ENCODE peak calls at places on chromosomes 1 and 21, in eight cellular contexts. Z is CD8-positive, alpha-beta T cell; D is cardiac muscle cell; K is esophagus muscularis mucosa; O is tibial artery; F is PC-3; I is endothelial cell of umbilical vein; Y is naive thymus-derived CD4-positive, alpha-beta T cell. S is an unnamed sample. For H3K4me1, the result is how much of the 10 kb centered on the place peaks cover.

GRCh38 chr21:21973806-21974205 is 975.6 kb downstream of the NCAM2 start:
- DNase-seq in I (no peak), D (peak), O (no peak), Z (no peak), F (peak), Y (no peak), K (no peak), S (no peak)

GRCh38 chr1:117527566-117528102 is 78.2 kb upstream of the TENT5C start:
- DNase-seq in Y (no peak), D (no peak), K (no peak), Z (no peak), F (no peak), O (no peak), I (no peak), S (no peak)

GRCh38 chr1:102550729-102551384 is 554.1 kb upstream of the OLFM3 start:
- DNase-seq in Y (no peak), O (no peak), K (no peak), D (peak), F (peak), I (peak), Z (no peak), S (no peak)

GRCh38 chr1:71836899-71837298 is 445.4 kb downstream of the NEGR1 start:
- DNase-seq in Y (no peak), K (no peak), O (no peak), Z (no peak), I (no peak), D (no peak), F (no peak), S (no peak)

GRCh38 chr1:94248956-94249688 is 11.7 kb upstream of the ARHGAP29 start:
- DNase-seq in D (no peak), O (no peak), I (no peak), K (no peak), F (peak), Y (no peak), Z (no peak), S (no peak)

GRCh38 chr1:20792177-20792576 is 5.1 kb upstream of the HP1BP3 start:
- DNase-seq in K (no peak), F (no peak), Z (no peak), D (no peak), Y (no peak), O (no peak), I (no peak), S (no peak)

GRCh38 chr1:31627930-31628421 is 10.5 kb downstream of the HCRTR1 start:
- DNase-seq in F (no peak), O (peak), I (no peak), Z (no peak), D (peak), Y (no peak), K (no peak), S (no peak)

GRCh38 chr1:109521465-109521951 is 12.0 kb upstream of the AMIGO1 start:
- DNase-seq in D (no peak), K (no peak), I (no peak), Y (no peak), Z (no peak), O (no peak), F (no peak), S (no peak)

GRCh38 chr1:87942165-87942564 is 613.5 kb downstream of the LMO4 start:
- DNase-seq in O (peak), I (no peak), Y (no peak), F (no peak), Z (no peak), D (no peak), K (no peak), S (no peak)

GRCh38 chr1:205226868-205227583 is 720 bp upstream of the TMCC2 start:
- DNase-seq in F (peak), I (peak), O (no peak), K (peak), D (no peak), Z (no peak), Y (no peak), S (no peak)

GRCh38 chr1:245878585-245878984 is 628.5 kb downstream of the SMYD3 start:
- DNase-seq in K (no peak), Y (no peak), O (no peak), D (no peak), F (no peak), I (no peak), Z (no peak), S (no peak)

GRCh38 chr1:205680073-205680851 is at the start of gene SLC45A3:
- DNase-seq in I (no peak), D (peak), K (no peak), F (peak), Y (no peak), Z (peak), O (no peak), S (no peak)

GRCh38 chr1:232557661-232558260 is 72.2 kb downstream of the SIPA1L2 start:
- DNase-seq in D (no peak), Y (no peak), F (no peak), I (no peak), Z (no peak), O (no peak), K (no peak), S (no peak)

GRCh38 chr1:91555821-91556531 is 55.3 kb downstream of the CDC7 start:
- DNase-seq in F (peak), O (no peak), Z (peak), K (peak), Y (no peak), D (no peak), I (peak), S (peak)

GRCh38 chr1:36455386-36455785 is 5.1 kb upstream of the OSCP1 start:
- DNase-seq in Y (no peak), D (no peak), F (no peak), O (no peak), I (no peak), Z (no peak), K (no peak), S (no peak)

GRCh38 chr1:205536759-205537361 is 32.4 kb downstream of the CDK18 start:
- DNase-seq in O (no peak), K (no peak), Z (no peak), F (peak), Y (no peak), I (no peak), D (no peak), S (no peak)

GRCh38 chr1:29786791-29787732 is 550.7 kb downstream of the PTPRU start:
- DNase-seq in F (no peak), Z (no peak), K (peak), D (no peak), O (no peak), Y (no peak), I (no peak), S (no peak)

GRCh38 chr1:12434174-12434573 is 183.8 kb downstream of the DHRS3 start:
- DNase-seq in K (no peak), F (peak), I (peak), Z (peak), Y (no peak), O (no peak), D (no peak), S (peak)

GRCh38 chr1:154154534-154155181 is at the start of gene NUP210L:
- DNase-seq in I (no peak), K (no peak), O (peak), F (no peak), Y (no peak), Z (no peak), D (no peak), S (no peak)

GRCh38 chr1:63920154-63921117 is 146.6 kb downstream of the ROR1 start:
- DNase-seq in K (no peak), F (peak), I (peak), D (peak), Z (no peak), Y (no peak), O (no peak), S (no peak)

GRCh38 chr1:63923302-63923701 is 149.5 kb downstream of the ROR1 start:
- DNase-seq in O (no peak), D (no peak), K (no peak), Y (no peak), Z (no peak), I (no peak), F (no peak), S (no peak)

GRCh38 chr1:63921357-63921756 is 147.5 kb downstream of the ROR1 start:
- DNase-seq in K (no peak), Z (no peak), Y (no peak), I (no peak), D (no peak), O (no peak), F (no peak), S (no peak)

GRCh38 chr1:63924600-63924999 is 150.8 kb downstream of the ROR1 start:
- DNase-seq in K (no peak), I (no peak), Y (no peak), D (no peak), Z (no peak), O (no peak), F (peak), S (no peak)

DNA sequence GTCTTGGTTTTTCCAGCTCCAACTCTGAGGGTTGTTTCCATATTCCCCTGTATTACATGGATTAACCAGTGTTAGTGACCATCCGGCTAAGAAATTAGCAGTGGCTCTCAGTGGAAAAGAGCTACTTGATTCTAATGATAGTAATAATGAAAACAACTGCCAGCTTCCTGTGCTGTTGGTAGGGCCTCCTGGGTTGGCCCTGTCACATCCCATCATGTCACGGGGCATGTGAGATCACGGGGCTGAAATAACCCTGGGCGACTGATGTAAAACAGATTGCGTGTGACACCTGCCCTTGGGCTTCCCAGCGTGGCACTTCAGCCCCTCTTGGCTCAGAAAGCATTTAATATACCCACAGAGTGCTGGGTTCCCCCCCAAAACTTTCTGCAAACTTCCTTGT is 149.0 kb downstream of the ROR1 start:
- DNase-seq in Y (no peak), K (no peak), Z (no peak), F (no peak), O (no peak), I (no peak), D (peak), S (no peak)
- H3K4me1 ChIP-seq in Y (under half), K (under half), Z (under half), F (under half), O (under half), I (under half), D (under half), S (under half)

GRCh38 chr1:17027403-17027802 is 15.7 kb upstream of the ATP13A2 start:
- DNase-seq in Z (no peak), D (no peak), O (peak), Y (no peak), F (no peak), K (no peak), I (no peak), S (no peak)

GRCh38 chr1:17027900-17028299 is 16.2 kb upstream of the ATP13A2 start:
- DNase-seq in Y (no peak), Z (no peak), D (no peak), O (no peak), I (no peak), F (no peak), K (no peak), S (no peak)

GRCh38 chr1:17031436-17031835 is 19.7 kb upstream of the ATP13A2 start:
- DNase-seq in Y (no peak), O (no peak), D (no peak), I (no peak), K (no peak), F (no peak), Z (no peak), S (no peak)

GRCh38 chr1:17030186-17030585 is 18.5 kb upstream of the ATP13A2 start:
- DNase-seq in O (no peak), I (no peak), F (no peak), Y (no peak), Z (no peak), K (no peak), D (no peak), S (no peak)

DNA sequence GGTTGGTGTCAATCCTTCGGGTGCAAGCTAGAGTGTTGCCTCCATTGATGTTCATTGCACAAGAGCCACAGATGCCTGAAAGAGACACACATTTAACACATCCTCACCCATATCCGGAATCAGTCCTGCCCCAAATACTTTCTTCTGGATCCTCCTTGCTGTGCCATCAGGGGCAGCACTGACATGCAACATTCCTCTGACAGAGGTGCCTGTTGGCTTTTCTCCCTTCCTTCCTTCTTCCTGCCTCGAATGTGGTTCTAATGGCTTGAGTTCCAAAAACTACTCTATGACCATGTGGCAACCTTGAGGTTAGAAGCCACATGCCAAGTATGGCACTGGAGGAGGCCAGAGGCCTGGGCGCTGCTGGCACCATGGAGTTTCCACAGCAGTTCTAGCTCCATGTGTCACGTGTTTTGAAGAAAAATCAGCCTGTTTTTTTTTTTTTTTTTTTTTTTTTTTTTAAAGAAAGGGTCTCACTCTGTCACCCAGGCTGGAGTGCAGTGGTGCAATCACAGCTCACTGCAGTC is 17.0 kb upstream of the ATP13A2 start:
- DNase-seq in I (no peak), O (no peak), D (no peak), K (no peak), F (no peak), Y (no peak), Z (no peak), S (no peak)
- H3K4me1 ChIP-seq in I (under half), O (under half), D (under half), K (under half), F (under half), Y (under half), Z (under half), S (under half)

GRCh38 chr1:242623751-242624150 is 99.3 kb upstream of the PLD5 start:
- DNase-seq in I (no peak), D (no peak), F (no peak), Z (no peak), Y (no peak), O (no peak), K (no peak), S (no peak)

GRCh38 chr1:242634732-242635131 is 110.2 kb upstream of the PLD5 start:
- DNase-seq in Y (no peak), O (no peak), F (no peak), I (no peak), D (no peak), Z (no peak), K (no peak), S (no peak)

GRCh38 chr1:242629396-242629795 is 104.9 kb upstream of the PLD5 start:
- DNase-seq in O (no peak), Z (no peak), I (no peak), Y (no peak), F (peak), K (no peak), D (no peak), S (no peak)
- H3K4me1 ChIP-seq in O (under half), Z (under half), I (under half), Y (under half), F (under half), K (under half), D (under half), S (under half)

GRCh38 chr1:18948048-18948912 is 8.2 kb downstream of the IFFO2 start:
- DNase-seq in Z (peak), I (no peak), Y (no peak), O (no peak), F (peak), K (no peak), D (no peak), S (peak)
- H3K4me1 ChIP-seq in Z (half or more), I (under half), Y (half or more), O (half or more), F (under half), K (half or more), D (under half), S (half or more)

GRCh38 chr1:40735234-40735633 is 43.7 kb downstream of the NFYC start:
- DNase-seq in D (no peak), K (no peak), I (no peak), Y (no peak), F (no peak), Z (no peak), O (no peak), S (no peak)
- H3K4me1 ChIP-seq in D (under half), K (half or more), I (under half), Y (under half), F (under half), Z (under half), O (under half), S (under half)

DNA sequence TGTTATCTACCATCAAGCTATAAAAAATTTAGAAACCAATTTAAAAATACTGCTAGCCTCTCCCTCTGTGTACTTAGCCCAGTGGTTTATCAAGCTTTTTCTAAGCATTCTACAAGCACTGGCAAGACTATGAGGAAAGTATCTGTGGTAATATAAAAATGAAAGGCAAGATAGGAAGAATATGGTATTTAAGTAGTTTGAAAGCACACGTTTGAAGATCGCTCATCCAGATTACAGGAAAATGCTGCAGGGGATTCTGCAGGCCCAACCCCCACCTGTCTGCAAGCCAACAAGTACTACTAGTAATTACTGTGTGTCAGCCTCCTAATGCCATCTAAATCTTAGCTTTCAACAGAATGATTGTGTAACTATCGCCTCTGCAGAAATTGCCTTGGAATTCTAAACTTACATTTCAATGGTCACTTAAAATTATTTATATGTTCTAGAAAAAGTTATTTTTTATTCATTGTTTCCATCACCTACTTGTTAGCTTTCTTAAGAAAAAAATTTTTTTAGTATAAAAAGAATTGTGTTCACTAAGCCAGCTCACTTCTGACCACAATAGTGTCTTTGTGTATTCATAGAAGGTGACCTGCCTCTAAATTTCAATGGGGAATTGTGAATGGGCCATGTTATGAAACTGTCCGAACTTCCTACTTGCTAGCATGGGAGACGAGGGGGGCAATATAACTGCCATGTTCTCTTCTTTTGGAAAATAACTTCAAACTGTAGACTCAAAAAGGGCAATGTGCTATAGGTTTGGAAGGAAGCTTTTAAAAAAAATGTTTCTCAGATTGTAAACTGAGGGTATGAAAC is 8.4 kb downstream of the ERRFI1 start:
- DNase-seq in Y (no peak), K (no peak), F (peak), Z (no peak), D (peak), O (no peak), I (no peak), S (no peak)
- H3K4me1 ChIP-seq in Y (under half), K (half or more), F (half or more), Z (under half), D (under half), O (half or more), I (half or more), S (under half)

GRCh38 chr1:54287176-54287650 is 87.2 kb downstream of the MRPL37 start:
- DNase-seq in D (no peak), F (no peak), O (peak), I (peak), Y (peak), K (no peak), Z (peak), S (no peak)
- H3K4me1 ChIP-seq in D (half or more), F (under half), O (half or more), I (under half), Y (half or more), K (half or more), Z (half or more), S (under half)

GRCh38 chr1:244860078-244860477 is 4.3 kb downstream of the HNRNPU start:
- DNase-seq in K (no peak), Y (no peak), D (no peak), Z (no peak), O (no peak), F (no peak), I (no peak), S (no peak)
- H3K4me1 ChIP-seq in K (half or more), Y (half or more), D (under half), Z (half or more), O (under half), F (under half), I (under half), S (half or more)

DNA sequence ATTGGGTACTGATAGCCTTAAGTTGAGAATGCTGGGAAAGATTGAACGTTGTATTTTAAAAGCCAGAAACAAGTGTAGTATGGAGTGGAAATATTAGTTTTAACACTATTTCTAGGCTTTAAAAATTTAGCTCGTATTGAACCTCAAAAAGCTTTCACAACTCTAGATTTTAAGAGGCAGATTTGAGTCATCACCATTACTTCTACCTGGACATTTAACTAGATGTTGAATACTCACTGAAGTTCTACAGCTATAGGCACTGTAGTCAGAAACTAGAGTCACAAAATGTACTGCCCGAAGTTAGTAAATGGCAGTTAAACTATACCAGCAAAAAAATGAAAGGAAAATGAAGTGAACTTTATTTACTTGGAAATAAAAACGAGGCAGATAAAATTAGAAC is 96.5 kb downstream of the NEK7 start:
- DNase-seq in F (no peak), D (no peak), Y (no peak), O (no peak), Z (no peak), K (no peak), I (no peak), S (no peak)
- H3K4me1 ChIP-seq in F (under half), D (under half), Y (under half), O (under half), Z (under half), K (under half), I (under half), S (under half)

GRCh38 chr1:60589916-60590315 is 492.4 kb upstream of the NFIA start:
- DNase-seq in D (no peak), I (peak), Y (no peak), K (no peak), Z (no peak), O (no peak), F (no peak), S (no peak)
- H3K4me1 ChIP-seq in D (under half), I (under half), Y (under half), K (under half), Z (under half), O (under half), F (under half), S (under half)

S was measured in effector memory CD4-positive, alpha-beta T cell.